ENCODE peak calls at places on chromosomes 1 and 21, in six cellular contexts. I is sigmoid colon, E is GM13976, J is WTC11, H is IMR-90, Q is AG04450. F is an unnamed sample.

GRCh38 chr21:43306911-43307676 is 119.8 kb downstream of the SIK1 start:
- DNase-seq in H (peak), J (no peak), Q (no peak), E (peak), I (peak), F (no peak)

GRCh38 chr1:156852414-156852874 is 6.5 kb downstream of the INSRR start:
- DNase-seq in H (peak), I (peak), Q (peak), E (no peak), J (no peak), F (no peak)

GRCh38 chr1:161905269-161905884 is 118.3 kb downstream of the OLFML2B start:
- DNase-seq in H (peak), Q (no peak), J (peak), I (no peak), E (peak), F (peak)

GRCh38 chr1:41360074-41361027 is 883 bp upstream of the FOXO6 start:
- DNase-seq in E (peak), Q (no peak), I (no peak), J (peak), H (no peak), F (no peak)

GRCh38 chr1:169260478-169260877 is 107.1 kb downstream of the NME7 start:
- DNase-seq in E (no peak), J (no peak), Q (no peak), H (no peak), I (no peak), F (no peak)

GRCh38 chr1:79519084-79519760 is 512.7 kb upstream of the ADGRL4 start:
- DNase-seq in E (no peak), J (no peak), H (no peak), I (no peak), Q (no peak), F (no peak)

GRCh38 chr1:10829067-10829818 is 32.8 kb upstream of the CASZ1 start:
- DNase-seq in I (no peak), H (no peak), J (no peak), E (no peak), Q (no peak), F (no peak)

GRCh38 chr1:213767683-213768082 is 220.1 kb upstream of the PROX1 start:
- DNase-seq in Q (no peak), H (no peak), J (no peak), I (no peak), E (no peak), F (no peak)

GRCh38 chr1:41329662-41330587 is 31.3 kb upstream of the FOXO6 start:
- DNase-seq in I (no peak), E (no peak), J (no peak), Q (no peak), H (no peak), F (no peak)

GRCh38 chr21:15097580-15097979 is 32.8 kb upstream of the NRIP1 start:
- DNase-seq in J (no peak), E (no peak), Q (no peak), H (no peak), I (no peak), F (no peak)

GRCh38 chr1:177229781-177230180 is 59.0 kb downstream of the BRINP2 start:
- DNase-seq in E (no peak), J (peak), I (no peak), H (no peak), Q (no peak), F (no peak)

GRCh38 chr1:212678456-212679410 is 20.9 kb downstream of the BATF3 start:
- DNase-seq in I (no peak), Q (no peak), H (no peak), E (peak), J (no peak), F (no peak)

GRCh38 chr1:27545876-27546275 is 55.9 kb upstream of the WASF2 start:
- DNase-seq in H (no peak), I (no peak), E (no peak), Q (no peak), J (no peak), F (no peak)

GRCh38 chr1:24742090-24742938 is 2.9 kb upstream of the CLIC4 start:
- DNase-seq in Q (no peak), H (peak), I (no peak), J (peak), E (no peak), F (no peak)

GRCh38 chr1:185156854-185157598 is at the start of the genes SWT1 and TRMT1L:
- DNase-seq in Q (peak), I (peak), E (peak), J (peak), H (peak), F (peak)

GRCh38 chr1:179177182-179177581 is 52.3 kb downstream of the ABL2 start:
- DNase-seq in I (no peak), J (no peak), Q (no peak), E (no peak), H (peak), F (no peak)

GRCh38 chr1:167819849-167820683 is 93.9 kb downstream of the ADCY10 start:
- DNase-seq in Q (peak), E (peak), I (peak), J (peak), H (peak), F (peak)

GRCh38 chr1:3038113-3038551 is 16.9 kb downstream of the ACTRT2 start:
- DNase-seq in H (no peak), Q (no peak), J (no peak), I (peak), E (no peak), F (no peak)

GRCh38 chr1:246508897-246509688 is 2.0 kb upstream of the SMYD3 start:
- DNase-seq in H (no peak), I (no peak), Q (no peak), E (no peak), J (no peak), F (no peak)

GRCh38 chr1:205965039-205965630 is 21.9 kb upstream of the SLC26A9 start:
- DNase-seq in H (no peak), J (no peak), E (no peak), Q (no peak), I (no peak), F (no peak)

GRCh38 chr1:149997585-149998262 is 12.8 kb downstream of the OTUD7B start:
- DNase-seq in J (no peak), H (no peak), I (no peak), Q (no peak), E (peak), F (no peak)

GRCh38 chr1:9235123-9235513 is 544 bp downstream of the H6PD start:
- DNase-seq in J (no peak), I (no peak), Q (no peak), H (peak), E (no peak), F (peak)

GRCh38 chr1:153678519-153679336 is at the start of gene NPR1:
- DNase-seq in E (peak), H (no peak), Q (no peak), J (peak), I (peak), F (peak)

GRCh38 chr1:3638027-3638426 is 11.9 kb downstream of the WRAP73 start:
- DNase-seq in J (no peak), H (no peak), E (no peak), I (no peak), Q (no peak), F (no peak)

GRCh38 chr1:152926091-152926490 is 17.7 kb downstream of the IVL start:
- DNase-seq in I (no peak), J (no peak), E (peak), Q (no peak), H (peak), F (no peak)

GRCh38 chr1:237913345-237913744 is 22.6 kb upstream of the ZP4 start:
- DNase-seq in E (no peak), J (no peak), Q (no peak), I (no peak), H (no peak), F (no peak)

GRCh38 chr1:183484254-183484653 is 12.0 kb downstream of the SMG7 start:
- DNase-seq in J (no peak), E (no peak), Q (no peak), H (no peak), I (no peak), F (no peak)

GRCh38 chr1:7916431-7916830 is 24.2 kb downstream of the TNFRSF9 start:
- DNase-seq in H (no peak), I (no peak), E (no peak), J (no peak), Q (no peak), F (no peak)

GRCh38 chr1:36306210-36306901 is at the start of gene SH3D21:
- DNase-seq in I (peak), Q (no peak), J (peak), H (no peak), E (peak), F (peak)

GRCh38 chr1:245480393-245481120 is 325.8 kb downstream of the KIF26B start:
- DNase-seq in E (no peak), Q (no peak), J (no peak), I (no peak), H (no peak), F (no peak)

GRCh38 chr21:35478096-35479080 is 429.3 kb upstream of the RUNX1 start:
- DNase-seq in I (no peak), E (no peak), Q (no peak), J (no peak), H (peak), F (no peak)

GRCh38 chr21:44487831-44488230 is 32.5 kb downstream of the LRRC3 start:
- DNase-seq in Q (no peak), I (no peak), J (peak), H (peak), E (no peak), F (no peak)

DNA sequence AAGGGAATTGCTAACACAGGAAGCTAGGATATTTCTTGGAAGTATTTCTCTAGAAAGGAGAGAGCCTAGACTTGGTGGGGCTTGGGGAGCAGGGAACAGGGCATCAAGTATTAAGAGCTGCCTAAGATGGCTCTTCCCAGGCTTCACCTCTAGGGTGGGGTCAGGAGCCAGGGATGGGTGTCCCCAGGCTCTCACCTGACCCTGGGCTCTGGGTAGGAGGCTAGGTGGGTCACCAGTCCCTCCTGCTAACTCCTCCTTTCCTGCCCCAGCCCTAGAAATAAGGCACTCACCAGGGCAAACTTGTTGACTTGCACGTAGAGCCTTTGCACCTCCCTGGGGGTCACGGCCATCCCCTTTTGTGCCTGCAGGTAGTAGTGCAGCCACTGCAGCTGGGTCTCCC is 15.0 kb downstream of the ETNK2 start:
- DNase-seq in I (no peak), J (no peak), H (no peak), Q (no peak), E (no peak), F (no peak)
- TF ChIP-seq CTCF in I (no peak), J (no peak), H (no peak), Q (no peak), E (no peak), F (no peak)

DNA sequence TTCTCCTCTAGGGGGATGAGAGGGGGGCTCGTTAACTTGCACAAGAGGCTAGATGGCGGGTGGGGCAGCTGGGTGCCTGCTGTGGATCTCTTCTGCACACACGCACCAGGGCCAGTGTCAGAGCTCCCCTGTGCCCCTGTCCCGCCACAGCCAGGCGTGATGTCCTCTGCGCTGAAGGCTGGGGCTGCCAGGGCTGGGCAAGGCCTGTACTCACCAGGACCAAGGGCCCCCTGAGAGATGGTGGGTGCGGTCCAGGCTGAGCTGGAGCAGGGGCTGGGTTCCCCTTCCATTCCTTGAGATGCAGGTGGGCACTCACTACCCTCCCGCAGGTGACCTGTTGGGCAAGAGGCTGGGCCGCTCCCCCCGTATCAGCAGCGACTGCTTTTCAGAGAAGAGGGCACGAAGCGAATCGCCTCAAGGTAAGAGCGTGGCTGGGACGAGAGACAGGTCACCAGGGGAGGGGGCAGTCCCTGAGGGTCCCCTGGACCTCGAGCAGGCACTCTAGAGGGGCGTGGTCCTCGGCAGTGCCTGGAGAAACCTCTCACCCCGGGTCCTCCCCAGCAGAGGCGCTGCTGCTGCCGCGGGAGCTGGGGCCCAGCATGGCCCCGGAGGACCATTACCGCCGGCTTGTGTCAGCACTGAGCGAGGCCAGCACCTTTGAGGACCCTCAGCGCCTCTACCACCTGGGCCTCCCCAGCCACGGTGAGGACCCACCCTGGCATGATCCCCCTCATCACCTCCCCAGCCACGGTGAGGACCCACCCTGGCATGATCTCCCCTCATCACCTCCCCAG is 15.2 kb downstream of the SAMD11 start:
- DNase-seq in J (peak), E (no peak), H (no peak), Q (no peak), I (no peak), F (no peak)
- TF ChIP-seq CTCF in J (no peak), E (no peak), H (no peak), Q (no peak), I (no peak), F (no peak)

DNA sequence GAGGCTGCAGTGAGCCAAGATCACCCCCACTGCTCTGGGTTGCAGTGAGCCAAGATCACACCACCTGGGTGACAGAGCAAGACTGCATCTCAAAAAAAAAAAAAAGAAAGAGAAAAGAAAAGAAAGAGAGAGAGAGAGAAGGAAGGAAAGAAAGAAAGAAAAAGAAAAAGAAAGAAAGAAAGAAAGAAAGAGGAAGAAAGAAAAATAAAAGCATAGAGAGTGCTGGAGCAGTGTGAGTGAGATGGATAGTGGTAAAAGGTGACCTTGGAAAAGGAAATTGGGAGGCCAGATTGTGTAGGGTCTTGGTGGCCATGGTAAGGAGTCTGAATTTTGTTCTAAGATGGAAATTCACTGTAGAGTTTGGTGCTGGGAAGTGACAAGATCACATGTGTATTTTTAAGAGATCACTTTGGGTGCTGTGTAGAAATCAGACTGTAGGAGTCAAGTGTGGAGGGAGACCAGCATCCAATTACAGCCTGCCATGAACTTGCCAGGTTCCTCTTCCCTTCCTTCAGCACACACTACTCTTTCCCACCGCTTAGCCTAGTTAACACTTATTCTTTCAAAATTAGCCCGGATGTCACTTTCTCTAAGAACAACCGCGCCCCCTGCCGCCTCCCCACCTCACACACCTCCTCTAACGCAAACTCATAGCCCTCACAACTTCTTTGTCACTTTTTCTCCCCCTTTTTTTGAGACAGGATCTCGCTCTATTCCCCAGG is 17.9 kb downstream of the MTX1 start:
- DNase-seq in Q (peak), H (peak), E (peak), I (peak), J (peak), F (peak)
- TF ChIP-seq CTCF in Q (peak), H (peak), E (peak), I (peak), J (peak), F (peak)

GRCh38 chr1:72620453-72620852 is 338.1 kb upstream of the NEGR1 start:
- DNase-seq in J (no peak), E (no peak), Q (no peak), H (no peak), I (no peak), F (no peak)

GRCh38 chr1:72623299-72623708 is 341.0 kb upstream of the NEGR1 start:
- DNase-seq in E (peak), J (no peak), I (no peak), H (peak), Q (peak), F (peak)
- TF ChIP-seq CTCF in E (peak), J (peak), I (peak), H (peak), Q (peak), F (peak)

GRCh38 chr1:91476538-91477217 is 24.0 kb upstream of the CDC7 start:
- DNase-seq in I (no peak), E (no peak), J (no peak), Q (no peak), H (no peak), F (no peak)
- TF ChIP-seq CTCF in I (no peak), E (no peak), J (no peak), Q (no peak), H (no peak), F (no peak)

GRCh38 chr1:14783592-14783886 is 185.1 kb downstream of the KAZN start:
- DNase-seq in J (no peak), I (no peak), E (no peak), H (no peak), Q (no peak), F (no peak)

GRCh38 chr1:14780271-14780670 is 181.8 kb downstream of the KAZN start:
- DNase-seq in I (no peak), H (no peak), Q (no peak), J (no peak), E (no peak), F (no peak)

GRCh38 chr1:14784790-14785773 is 186.6 kb downstream of the KAZN start:
- DNase-seq in I (no peak), Q (no peak), E (no peak), J (no peak), H (no peak), F (no peak)

GRCh38 chr1:14781811-14782210 is 183.3 kb downstream of the KAZN start:
- DNase-seq in J (no peak), Q (no peak), E (no peak), H (no peak), I (no peak), F (no peak)

DNA sequence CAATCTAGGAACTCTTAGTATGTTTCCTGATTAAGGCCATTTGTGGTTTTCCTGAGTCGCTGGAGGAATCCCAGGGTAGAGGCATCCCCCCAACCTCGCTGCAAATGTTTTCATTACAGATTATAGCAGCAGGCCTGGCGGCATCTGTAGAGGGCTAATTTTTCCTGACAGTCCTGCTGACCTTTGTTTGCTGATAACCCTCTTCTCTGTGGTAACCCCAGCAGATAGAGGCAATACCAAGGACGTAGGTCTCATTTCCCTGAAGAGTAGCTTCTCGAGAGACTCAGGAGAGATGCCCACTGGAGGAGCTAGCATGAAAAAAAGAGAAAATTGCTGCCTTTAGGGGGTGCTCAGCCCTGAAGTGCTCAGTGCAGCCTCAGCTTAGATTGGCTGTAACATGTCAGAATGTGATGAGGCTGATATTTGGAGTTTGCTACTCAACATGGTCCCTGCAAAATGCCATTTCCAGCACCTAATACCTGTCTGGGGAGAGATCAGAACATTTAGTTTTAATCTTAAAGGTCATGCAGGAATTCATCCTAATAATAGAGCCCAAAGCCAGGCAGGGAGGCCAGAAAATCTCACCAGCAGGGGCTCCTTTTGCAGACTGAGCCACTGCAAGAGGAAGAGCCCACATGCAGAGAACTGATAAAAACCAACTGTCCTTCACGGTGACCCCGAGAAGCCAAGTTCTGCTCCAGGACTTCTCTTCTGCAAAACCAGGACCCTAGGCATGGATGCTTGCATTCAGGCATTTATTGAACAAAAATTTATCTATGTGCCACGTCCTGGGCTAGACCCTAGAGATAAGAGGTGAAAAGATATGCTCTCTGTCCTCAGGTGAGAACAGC is 184.5 kb downstream of the KAZN start:
- DNase-seq in Q (no peak), H (no peak), I (no peak), E (no peak), J (no peak), F (no peak)
- TF ChIP-seq CTCF in Q (peak), H (peak), I (no peak), E (no peak), J (no peak), F (no peak)

GRCh38 chr1:198254521-198254920 is 97.7 kb downstream of the NEK7 start:
- DNase-seq in E (no peak), J (no peak), I (no peak), H (no peak), Q (no peak), F (no peak)
- TF ChIP-seq CTCF in E (no peak), J (no peak), I (no peak), H (no peak), Q (no peak), F (no peak)

DNA sequence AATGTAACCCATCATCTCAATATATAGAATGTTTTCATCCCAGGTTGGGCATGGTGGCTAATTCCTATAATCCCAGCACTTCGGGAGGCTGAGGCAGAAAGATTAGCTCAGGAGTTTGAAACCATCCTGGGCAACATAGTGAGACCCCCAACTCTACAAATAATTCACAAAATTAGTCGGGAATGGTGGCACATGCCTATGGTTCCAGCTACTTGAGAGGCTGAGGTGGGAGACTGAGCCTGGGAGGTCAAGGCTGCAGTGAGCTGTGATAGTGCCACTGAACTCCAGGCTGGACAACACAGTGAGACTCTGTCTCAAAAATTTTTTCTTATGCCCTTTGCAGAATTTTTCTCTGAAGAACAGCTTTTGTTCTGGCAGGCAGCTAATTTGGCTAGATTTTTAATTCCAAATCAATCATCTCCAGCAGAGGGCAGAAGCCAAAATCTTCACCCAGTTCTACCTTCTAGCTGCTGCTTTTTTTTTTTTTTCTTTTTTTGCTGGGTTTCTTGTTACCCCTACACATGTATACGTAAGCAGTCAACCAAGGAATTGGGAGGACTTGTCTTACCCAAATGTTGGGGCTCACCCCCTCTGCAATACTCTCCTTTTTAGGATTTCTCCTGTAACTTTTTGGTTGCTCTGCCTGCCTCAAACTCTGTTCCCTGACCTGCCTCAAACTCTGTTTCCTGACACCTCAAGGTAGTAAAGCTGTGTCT is 2.7 kb upstream of the RAD54L start:
- DNase-seq in Q (no peak), I (no peak), J (no peak), E (peak), H (peak), F (no peak)
- TF ChIP-seq CTCF in Q (peak), I (no peak), J (no peak), E (no peak), H (peak), F (no peak)